ENCODE peak calls at places on chromosome 15, in seven cellular contexts. K, T, D, J, Z, Q and A are unnamed samples.

GRCh38 chr15:40048155-40048792 is 9.3 kb upstream of the SRP14 start:
- DNase-seq in J (no peak), Z (no peak), K (peak), T (no peak), D (no peak), Q (no peak), A (no peak)

GRCh38 chr15:40291088-40291574 is 8.3 kb upstream of the ANKRD63 start:
- DNase-seq in K (no peak), Q (no peak), Z (peak), T (peak), J (no peak), D (no peak), A (no peak)

GRCh38 chr15:101068523-101068960 is 149.4 kb downstream of the LRRK1 start:
- DNase-seq in Z (no peak), J (no peak), Q (no peak), K (no peak), T (no peak), D (no peak), A (no peak)

GRCh38 chr15:35540885-35541284 is 5.1 kb downstream of the DPH6 start:
- DNase-seq in J (no peak), Q (no peak), Z (no peak), K (no peak), D (peak), T (no peak), A (no peak)

GRCh38 chr15:32867313-32867626 is 149.5 kb downstream of the GREM1 start:
- DNase-seq in Q (no peak), K (no peak), Z (no peak), D (peak), T (no peak), J (no peak), A (peak)

GRCh38 chr15:55289573-55290360 is at the start of gene RAB27A:
- DNase-seq in K (peak), Q (peak), D (peak), T (peak), Z (peak), J (peak), A (peak)

GRCh38 chr15:93719941-93720351 is 511.4 kb upstream of the MCTP2 start:
- DNase-seq in J (no peak), K (no peak), Z (no peak), Q (no peak), D (peak), T (no peak), A (peak)

GRCh38 chr15:78317145-78317836 is 17.9 kb upstream of the SKIC8 start:
- DNase-seq in T (no peak), Q (no peak), D (peak), K (no peak), J (no peak), Z (no peak), A (no peak)

GRCh38 chr15:34039180-34039486 is at the start of gene AVEN:
- DNase-seq in K (no peak), J (no peak), Q (no peak), D (no peak), Z (no peak), T (no peak), A (no peak)

GRCh38 chr15:92272106-92272505 is 121.6 kb upstream of the ST8SIA2 start:
- DNase-seq in Z (no peak), K (no peak), J (no peak), Q (no peak), D (no peak), T (no peak), A (no peak)

GRCh38 chr15:57684491-57685184 is 21.9 kb upstream of the POLR2M start:
- DNase-seq in D (no peak), T (no peak), J (no peak), K (no peak), Q (no peak), Z (no peak), A (no peak)

GRCh38 chr15:100711479-100712130 is 109.2 kb downstream of the ASB7 start:
- DNase-seq in J (no peak), Q (no peak), K (no peak), T (no peak), D (no peak), Z (no peak), A (no peak)

GRCh38 chr15:67660446-67660845 is 117.9 kb downstream of the MAP2K5 start:
- DNase-seq in J (no peak), K (no peak), Z (no peak), T (no peak), D (no peak), Q (no peak), A (no peak)

GRCh38 chr15:48358229-48358641 is 27.0 kb downstream of the DUT start:
- DNase-seq in D (peak), T (no peak), Z (no peak), Q (no peak), K (peak), J (no peak), A (peak)

GRCh38 chr15:51736646-51737537 is 563 bp downstream of the LYSMD2 start:
- DNase-seq in J (peak), K (peak), Z (peak), D (peak), T (peak), Q (no peak), A (peak)

GRCh38 chr15:55965091-55965490 is 28.3 kb downstream of the NEDD4 start:
- DNase-seq in D (no peak), K (no peak), T (no peak), J (no peak), Z (no peak), Q (no peak), A (no peak)

GRCh38 chr15:40785158-40785557 is 15.4 kb downstream of the C15orf62 start:
- DNase-seq in D (no peak), J (no peak), Q (no peak), Z (no peak), K (no peak), T (no peak), A (no peak)

GRCh38 chr15:65192016-65192415 is 6.9 kb upstream of the CLPX start:
- DNase-seq in D (peak), Q (no peak), J (no peak), K (peak), T (no peak), Z (no peak), A (no peak)